ENCODE peak calls at places on chromosomes 3 and 15, in ten cellular contexts. L is psoas muscle, N is PC-9, W is body of pancreas, O is breast epithelium, Y is astrocyte of the spinal cord, G is fibroblast of lung, V is colonic mucosa, U is foreskin fibroblast, X is AG10803. J is an unnamed sample.

GRCh38 chr3:61699622-61700021 is 138.3 kb downstream of the PTPRG start:
- DNase-seq in O (no peak), W (no peak), X (no peak), Y (no peak), V (no peak), G (no peak), N (no peak), U (no peak), L (no peak), J (no peak)

GRCh38 chr3:13543251-13543650 is 5.7 kb upstream of the FBLN2 start:
- DNase-seq in G (peak), W (peak), V (peak), O (no peak), L (peak), U (peak), X (peak), N (no peak), Y (peak), J (peak)

GRCh38 chr15:64749999-64750657 is 25.3 kb downstream of the RBPMS2 start:
- DNase-seq in L (no peak), Y (no peak), W (no peak), O (no peak), U (peak), V (no peak), X (peak), G (peak), N (peak), J (no peak)

GRCh38 chr3:61530355-61530754 is 31.0 kb upstream of the PTPRG start:
- DNase-seq in Y (peak), O (no peak), L (no peak), N (peak), X (peak), U (peak), V (no peak), W (peak), G (peak), J (peak)

GRCh38 chr3:53062905-53063304 is 17.0 kb upstream of the SFMBT1 start:
- DNase-seq in O (no peak), X (no peak), V (no peak), G (no peak), Y (no peak), W (no peak), L (no peak), N (no peak), U (no peak), J (no peak)

GRCh38 chr3:157606392-157607197 is 103.4 kb upstream of the VEPH1 start:
- DNase-seq in G (peak), L (peak), Y (peak), U (peak), N (peak), W (peak), O (peak), V (peak), X (peak), J (peak)

GRCh38 chr15:90873998-90874605 is 5.7 kb downstream of the FURIN start:
- DNase-seq in V (peak), Y (peak), X (no peak), N (peak), O (no peak), L (no peak), W (peak), G (no peak), U (no peak), J (no peak)

GRCh38 chr15:62559049-62559733 is 394.1 kb upstream of the C2CD4B start:
- DNase-seq in L (peak), N (no peak), W (no peak), G (peak), V (no peak), X (peak), Y (no peak), O (no peak), U (no peak), J (no peak)

GRCh38 chr3:188003188-188004171 is 150.5 kb upstream of the LPP start:
- DNase-seq in O (no peak), V (peak), W (peak), U (no peak), G (no peak), X (no peak), L (no peak), Y (no peak), N (peak), J (no peak)

GRCh38 chr3:4685673-4686345 is 192.7 kb downstream of the ITPR1 start:
- DNase-seq in U (no peak), Y (no peak), O (no peak), X (no peak), G (no peak), L (no peak), V (no peak), N (no peak), W (no peak), J (no peak)

GRCh38 chr3:31448882-31449243 is 83.9 kb upstream of the STT3B start:
- DNase-seq in V (no peak), Y (no peak), X (no peak), N (no peak), U (no peak), W (no peak), L (no peak), O (no peak), G (no peak), J (no peak)

GRCh38 chr3:31444220-31445142 is 88.2 kb upstream of the STT3B start:
- DNase-seq in G (no peak), Y (no peak), W (no peak), U (no peak), O (no peak), X (no peak), N (peak), L (no peak), V (peak), J (no peak)

GRCh38 chr3:31448035-31448881 is 84.5 kb upstream of the STT3B start:
- DNase-seq in W (no peak), N (no peak), U (no peak), L (no peak), V (peak), G (no peak), Y (peak), X (no peak), O (no peak), J (no peak)

GRCh38 chr3:31445701-31446100 is 87.0 kb upstream of the STT3B start:
- DNase-seq in W (no peak), Y (no peak), V (no peak), N (peak), X (no peak), L (no peak), U (no peak), G (no peak), O (no peak), J (no peak)

DNA sequence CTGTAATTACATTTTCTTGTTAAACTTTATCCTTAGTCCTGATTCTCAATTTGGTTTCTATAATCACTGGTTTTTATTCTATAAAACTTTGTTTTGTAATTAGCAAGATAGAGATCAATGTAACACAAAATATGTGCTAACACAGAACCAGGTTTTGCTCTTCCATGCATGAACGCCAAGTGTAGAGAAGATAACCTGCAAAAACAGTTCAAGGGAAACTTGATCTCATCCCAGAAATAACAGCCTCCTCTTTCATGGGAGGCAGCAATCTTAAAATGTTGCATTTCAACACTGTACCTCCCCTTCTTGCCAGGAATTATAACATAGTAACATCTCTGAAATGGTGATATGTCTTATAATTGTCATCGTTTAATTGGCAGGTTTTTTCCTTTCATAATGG is 86.3 kb upstream of the STT3B start:
- DNase-seq in W (no peak), L (no peak), X (no peak), U (no peak), G (no peak), N (no peak), O (no peak), V (no peak), Y (no peak), J (no peak)
- TF ChIP-seq CTCF in W (no peak), L (no peak), X (no peak), U (no peak), G (no peak), N (no peak), O (no peak), V (no peak), Y (no peak), J (no peak)

DNA sequence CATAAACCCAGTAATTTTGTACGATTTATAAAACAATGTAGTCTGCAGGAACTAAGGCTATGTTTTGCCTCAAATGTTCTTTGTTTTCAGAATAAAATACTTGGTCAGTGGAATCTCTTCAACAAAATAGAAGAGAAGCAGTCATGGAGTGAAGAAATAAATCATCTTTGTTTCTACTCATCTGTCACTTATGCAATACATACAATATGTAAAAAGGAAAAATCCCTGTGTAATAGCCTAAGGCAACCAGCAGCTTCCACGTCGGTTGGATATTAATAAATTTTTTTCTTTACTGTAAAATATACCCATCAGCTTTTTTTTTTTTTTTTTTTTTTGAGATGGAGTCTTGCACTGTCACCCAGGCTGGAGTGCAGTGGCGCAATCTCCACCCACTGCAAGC is 5.2 kb upstream of the WDR5B start:
- DNase-seq in Y (no peak), O (no peak), U (no peak), V (no peak), X (no peak), N (no peak), L (no peak), W (no peak), G (no peak), J (no peak)
- H3K4me3 ChIP-seq in Y (no peak), O (no peak), U (no peak), V (no peak), X (no peak), N (no peak), L (no peak), W (no peak), G (no peak), J (no peak)

GRCh38 chr3:143121240-143122088 is 1.9 kb downstream of the CHST2 start:
- DNase-seq in U (peak), N (no peak), O (no peak), G (peak), V (peak), X (peak), W (peak), L (peak), Y (peak), J (no peak)

GRCh38 chr3:143122089-143122430 is 2.5 kb downstream of the CHST2 start:
- DNase-seq in N (no peak), V (no peak), L (no peak), W (no peak), Y (no peak), X (no peak), U (no peak), O (no peak), G (no peak), J (no peak)

GRCh38 chr3:143119974-143120715 is 574 bp downstream of the CHST2 start:
- DNase-seq in G (peak), L (peak), O (no peak), X (peak), U (no peak), V (peak), Y (peak), W (peak), N (no peak), J (no peak)

GRCh38 chr3:143119009-143119914 is at the start of gene CHST2:
- DNase-seq in G (peak), O (no peak), L (peak), X (peak), W (peak), V (peak), N (peak), Y (peak), U (peak), J (peak)

DNA sequence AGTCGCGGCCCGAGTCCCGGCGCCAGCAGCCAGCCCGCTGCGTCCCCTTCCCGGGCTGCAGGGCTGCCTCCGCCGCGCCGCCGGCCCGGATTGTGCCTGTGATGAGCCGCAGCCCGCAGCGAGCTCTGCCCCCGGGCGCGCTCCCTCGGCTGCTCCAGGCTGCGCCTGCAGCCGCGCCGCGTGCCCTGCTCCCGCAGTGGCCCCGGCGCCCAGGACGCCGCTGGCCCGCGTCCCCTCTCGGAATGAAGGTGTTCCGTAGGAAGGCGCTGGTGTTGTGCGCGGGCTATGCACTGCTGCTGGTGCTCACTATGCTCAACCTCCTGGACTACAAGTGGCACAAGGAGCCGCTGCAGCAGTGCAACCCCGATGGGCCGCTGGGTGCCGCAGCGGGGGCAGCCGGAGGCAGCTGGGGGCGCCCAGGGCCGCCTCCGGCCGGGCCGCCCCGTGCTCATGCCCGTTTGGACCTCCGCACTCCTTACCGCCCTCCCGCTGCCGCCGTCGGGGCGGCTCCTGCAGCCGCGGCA is 1.2 kb downstream of the CHST2 start:
- DNase-seq in L (peak), U (peak), X (peak), W (peak), O (no peak), Y (peak), N (no peak), V (peak), G (peak), J (no peak)
- TF ChIP-seq CTCF in L (no peak), U (no peak), X (peak), W (no peak), O (no peak), Y (peak), N (no peak), V (no peak), G (no peak), J (no peak)

GRCh38 chr15:85688703-85689102 is 106.0 kb downstream of the KLHL25 start:
- DNase-seq in N (no peak), O (no peak), W (no peak), G (no peak), L (no peak), U (no peak), V (no peak), Y (no peak), X (no peak), J (no peak)
- H3K4me3 ChIP-seq in N (no peak), O (no peak), W (no peak), G (no peak), L (no peak), U (no peak), V (no peak), Y (no peak), X (no peak), J (no peak)

DNA sequence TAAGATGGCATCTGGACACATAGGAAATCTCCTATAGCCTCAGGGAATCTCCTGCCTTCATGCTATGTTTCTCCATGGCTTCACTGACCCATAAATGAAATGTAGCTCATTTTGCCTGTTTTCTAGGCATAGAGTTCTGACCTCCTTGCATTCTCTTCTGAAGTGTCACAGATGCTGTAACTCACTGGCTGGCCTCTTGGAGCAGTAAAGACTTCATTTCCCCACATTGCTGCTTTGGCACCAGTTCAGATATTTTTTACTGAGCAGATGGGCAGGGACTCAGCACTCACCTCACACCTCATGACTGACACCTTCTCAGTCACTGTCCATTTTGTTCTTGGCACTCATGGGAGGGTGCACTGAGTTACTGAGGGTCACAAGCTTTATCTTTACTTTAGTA is 286.7 kb upstream of the TGFBR2 start:
- DNase-seq in V (peak), N (peak), Y (peak), W (peak), U (peak), O (no peak), G (peak), L (no peak), X (peak), J (no peak)
- TF ChIP-seq CTCF in V (peak), N (peak), Y (peak), W (peak), U (peak), O (peak), G (peak), L (peak), X (peak), J (peak)

DNA sequence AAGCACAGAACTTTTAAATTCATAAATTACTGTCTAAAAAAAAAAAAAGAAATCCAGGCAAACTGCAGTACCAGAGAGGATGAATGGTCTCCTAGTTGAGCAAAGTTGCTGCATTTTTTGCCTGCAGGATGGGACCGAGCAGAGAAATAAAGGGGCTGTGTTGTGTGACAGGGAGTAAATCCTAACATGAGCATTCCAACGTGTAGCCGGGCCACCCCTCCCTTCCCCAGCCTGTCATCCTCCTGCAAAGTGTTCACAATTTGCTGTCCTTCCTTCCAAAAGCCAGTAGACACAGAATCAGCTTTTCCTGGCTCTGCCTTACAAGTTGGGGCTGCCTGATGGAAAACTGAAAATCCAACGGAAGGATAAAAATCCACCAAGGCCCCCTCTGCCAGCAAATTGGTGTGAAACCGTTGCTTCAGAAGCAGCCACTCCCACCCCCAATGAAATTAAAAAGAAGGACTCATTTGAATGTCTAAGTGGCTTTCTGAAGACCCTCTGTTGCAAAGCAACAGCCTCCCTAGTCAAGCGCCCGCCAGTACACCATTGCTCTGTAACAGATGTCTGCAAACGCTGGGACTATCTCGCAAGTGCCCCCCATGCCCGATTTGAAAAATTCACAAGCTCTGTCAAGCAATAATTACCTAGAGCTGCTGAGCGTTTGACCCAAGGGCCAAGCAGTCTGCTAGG is 710 bp downstream of the FRMD4B start:
- DNase-seq in G (no peak), L (no peak), N (no peak), V (no peak), X (no peak), W (no peak), U (no peak), Y (no peak), O (no peak), J (no peak)
- H3K4me3 ChIP-seq in G (no peak), L (peak), N (no peak), V (peak), X (no peak), W (no peak), U (peak), Y (peak), O (peak), J (peak)

GRCh38 chr15:83835384-83836010 is 181.6 kb downstream of the ADAMTSL3 start:
- DNase-seq in O (no peak), W (no peak), G (no peak), Y (no peak), N (no peak), V (no peak), X (no peak), L (peak), U (no peak), J (no peak)

GRCh38 chr15:83842281-83842680 is 188.4 kb downstream of the ADAMTSL3 start:
- DNase-seq in Y (no peak), W (no peak), O (no peak), V (no peak), G (no peak), L (no peak), U (no peak), X (no peak), N (no peak), J (no peak)

GRCh38 chr15:83833569-83833968 is 179.6 kb downstream of the ADAMTSL3 start:
- DNase-seq in U (no peak), L (no peak), V (no peak), N (no peak), W (no peak), X (no peak), O (no peak), Y (no peak), G (no peak), J (no peak)

GRCh38 chr15:83838763-83839162 is 184.8 kb downstream of the ADAMTSL3 start:
- DNase-seq in W (no peak), N (no peak), G (no peak), V (no peak), X (no peak), U (no peak), L (no peak), Y (no peak), O (no peak), J (no peak)

GRCh38 chr15:83837946-83838571 is 184.1 kb downstream of the ADAMTSL3 start:
- DNase-seq in N (peak), G (peak), Y (no peak), O (no peak), V (no peak), W (peak), U (no peak), L (no peak), X (no peak), J (no peak)
- TF ChIP-seq CTCF in N (peak), G (peak), Y (peak), O (peak), V (no peak), W (peak), U (peak), L (peak), X (peak), J (peak)

DNA sequence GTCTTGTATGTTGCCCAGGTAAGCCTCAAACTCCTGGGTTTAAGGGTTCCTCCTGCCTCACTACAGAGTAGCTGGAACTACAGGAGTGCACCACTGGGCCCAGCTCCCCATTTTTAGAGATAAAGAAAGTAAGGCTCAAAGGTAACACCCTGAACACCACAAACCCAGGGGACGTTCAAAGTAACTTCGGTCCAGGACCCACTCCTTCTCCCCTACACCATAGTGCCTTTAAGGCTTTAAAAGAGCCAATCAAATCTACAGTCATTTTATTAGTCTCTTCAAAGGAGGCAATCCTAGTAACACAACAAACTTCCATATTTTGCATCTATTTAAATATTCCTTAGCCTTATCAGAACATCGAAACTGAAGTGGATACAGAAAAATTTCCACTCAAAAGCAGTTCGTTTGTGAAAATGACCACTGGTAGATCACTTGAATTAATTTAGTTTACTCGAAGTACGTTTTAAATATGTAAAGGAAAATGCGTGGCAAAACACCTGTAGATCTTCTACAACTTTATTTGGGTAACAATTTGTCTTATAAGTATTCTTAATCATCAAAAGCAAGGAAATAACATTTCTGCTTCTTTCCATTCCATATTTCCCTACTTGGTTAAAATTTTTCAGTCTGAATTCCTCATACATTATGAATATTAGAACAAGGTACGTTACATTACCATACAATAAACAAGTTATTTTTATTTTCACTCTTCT is 1.8 kb downstream of the STAG1 start:
- DNase-seq in G (peak), V (no peak), O (no peak), U (no peak), W (no peak), X (peak), N (peak), L (no peak), Y (peak), J (no peak)
- H3K4me3 ChIP-seq in G (peak), V (peak), O (peak), U (peak), W (no peak), X (peak), N (peak), L (peak), Y (peak), J (peak)

DNA sequence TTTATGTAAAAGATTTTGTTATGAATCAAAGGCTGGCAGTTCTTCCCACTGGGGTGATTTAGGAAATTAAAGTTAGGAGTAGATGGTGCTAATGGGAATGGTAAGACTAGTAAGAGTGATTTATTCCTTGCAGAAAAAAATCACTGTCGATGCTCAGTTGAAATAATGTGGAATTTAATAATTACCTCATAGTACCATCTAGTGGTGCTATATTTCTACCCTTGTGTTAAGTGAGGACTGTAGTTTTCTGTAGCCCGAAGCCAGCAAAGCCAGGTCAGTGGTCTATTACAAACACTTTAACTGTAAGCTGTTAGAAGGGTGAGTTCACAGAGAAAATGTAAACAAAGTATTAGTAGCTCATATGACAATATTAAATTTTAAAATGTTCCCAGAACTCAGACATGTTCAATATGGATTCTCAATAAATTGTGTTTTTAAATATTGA is 39.5 kb upstream of the GOLGA8J start:
- DNase-seq in U (no peak), L (no peak), G (peak), W (no peak), N (no peak), X (peak), Y (peak), O (no peak), V (no peak), J (peak)
- TF ChIP-seq CTCF in U (no peak), L (no peak), G (peak), W (peak), N (peak), X (peak), Y (peak), O (no peak), V (no peak), J (peak)

J was measured in astrocyte of the cerebellum.